ENCODE peak calls at places on chromosomes 2 and 18, in ten cellular contexts. One of them, this sample, is unnamed.

GRCh38 chr2:98802344-98802743 is 71.4 kb upstream of the MGAT4A start:
- DNase-seq in GM23338: no peak
- DNase-seq in mesendoderm: no peak
- DNase-seq in GM06990: no peak
- DNase-seq in esophagus muscularis mucosa: peak; percentile 47
- DNase-seq in lower lobe of right lung: no peak
- DNase-seq in SK-N-SH: no peak
- DNase-seq in nephron progenitor cell: no peak
- DNase-seq in smooth muscle cell of the brain vasculature: no peak
- DNase-seq in SW480: no peak
- DNase-seq in this sample: no peak

GRCh38 chr2:71547616-71548285 is 94.4 kb downstream of the DYSF start:
- DNase-seq in GM23338: no peak
- DNase-seq in mesendoderm: no peak
- DNase-seq in GM06990: no peak
- DNase-seq in esophagus muscularis mucosa: no peak
- DNase-seq in lower lobe of right lung: no peak
- DNase-seq in SK-N-SH: no peak
- DNase-seq in nephron progenitor cell: no peak
- DNase-seq in smooth muscle cell of the brain vasculature: no peak
- DNase-seq in SW480: no peak
- DNase-seq in this sample: no peak

GRCh38 chr18:53534695-53535094 is 689.8 kb downstream of the MBD2 start:
- DNase-seq in GM23338: no peak
- DNase-seq in mesendoderm: no peak
- DNase-seq in GM06990: no peak
- DNase-seq in esophagus muscularis mucosa: no peak
- DNase-seq in lower lobe of right lung: no peak
- DNase-seq in SK-N-SH: no peak
- DNase-seq in nephron progenitor cell: no peak
- DNase-seq in smooth muscle cell of the brain vasculature: no peak
- DNase-seq in SW480: no peak
- DNase-seq in this sample: no peak

GRCh38 chr18:9090578-9090977 is 11.9 kb upstream of the NDUFV2 start:
- DNase-seq in GM23338: no peak
- DNase-seq in mesendoderm: no peak
- DNase-seq in GM06990: no peak
- DNase-seq in esophagus muscularis mucosa: no peak
- DNase-seq in lower lobe of right lung: no peak
- DNase-seq in SK-N-SH: no peak
- DNase-seq in nephron progenitor cell: no peak
- DNase-seq in smooth muscle cell of the brain vasculature: no peak
- DNase-seq in SW480: no peak
- DNase-seq in this sample: no peak

GRCh38 chr2:226736391-226736790 is 63.2 kb downstream of the IRS1 start:
- DNase-seq in GM23338: no peak
- DNase-seq in mesendoderm: no peak
- DNase-seq in GM06990: no peak
- DNase-seq in esophagus muscularis mucosa: peak; percentile 1
- DNase-seq in lower lobe of right lung: no peak
- DNase-seq in SK-N-SH: no peak
- DNase-seq in nephron progenitor cell: no peak
- DNase-seq in smooth muscle cell of the brain vasculature: no peak
- DNase-seq in SW480: no peak
- DNase-seq in this sample: no peak

GRCh38 chr2:136243638-136244557 is 125.9 kb upstream of the CXCR4 start:
- DNase-seq in GM23338: no peak
- DNase-seq in mesendoderm: no peak
- DNase-seq in GM06990: no peak
- DNase-seq in esophagus muscularis mucosa: no peak
- DNase-seq in lower lobe of right lung: no peak
- DNase-seq in SK-N-SH: peak; percentile 56
- DNase-seq in nephron progenitor cell: no peak
- DNase-seq in smooth muscle cell of the brain vasculature: no peak
- DNase-seq in SW480: no peak
- DNase-seq in this sample: no peak

GRCh38 chr2:65076345-65076710 is 20.1 kb downstream of the CEP68 start:
- DNase-seq in GM23338: no peak
- DNase-seq in mesendoderm: no peak
- DNase-seq in GM06990: no peak
- DNase-seq in esophagus muscularis mucosa: no peak
- DNase-seq in lower lobe of right lung: no peak
- DNase-seq in SK-N-SH: no peak
- DNase-seq in nephron progenitor cell: no peak
- DNase-seq in smooth muscle cell of the brain vasculature: no peak
- DNase-seq in SW480: no peak
- DNase-seq in this sample: no peak

GRCh38 chr2:200259577-200259957 is 46.9 kb upstream of the SPATS2L start:
- DNase-seq in GM23338: no peak
- DNase-seq in mesendoderm: no peak
- DNase-seq in GM06990: no peak
- DNase-seq in esophagus muscularis mucosa: peak; percentile 12
- DNase-seq in lower lobe of right lung: no peak
- DNase-seq in SK-N-SH: no peak
- DNase-seq in nephron progenitor cell: no peak
- DNase-seq in smooth muscle cell of the brain vasculature: no peak
- DNase-seq in SW480: no peak
- DNase-seq in this sample: no peak

GRCh38 chr2:71806432-71806831 is 341.2 kb downstream of the CYP26B1 start:
- DNase-seq in GM23338: no peak
- DNase-seq in mesendoderm: no peak
- DNase-seq in GM06990: no peak
- DNase-seq in esophagus muscularis mucosa: no peak
- DNase-seq in lower lobe of right lung: no peak
- DNase-seq in SK-N-SH: no peak
- DNase-seq in nephron progenitor cell: no peak
- DNase-seq in smooth muscle cell of the brain vasculature: no peak
- DNase-seq in SW480: no peak
- DNase-seq in this sample: no peak

GRCh38 chr2:187102381-187102780 is 253.4 kb upstream of the ZSWIM2 start:
- DNase-seq in GM23338: no peak
- DNase-seq in mesendoderm: no peak
- DNase-seq in GM06990: no peak
- DNase-seq in esophagus muscularis mucosa: no peak
- DNase-seq in lower lobe of right lung: no peak
- DNase-seq in SK-N-SH: no peak
- DNase-seq in nephron progenitor cell: no peak
- DNase-seq in smooth muscle cell of the brain vasculature: no peak
- DNase-seq in SW480: no peak
- DNase-seq in this sample: no peak

GRCh38 chr2:61045999-61046398 is 19.7 kb upstream of the SANBR start:
- DNase-seq in GM23338: no peak
- DNase-seq in mesendoderm: no peak
- DNase-seq in GM06990: no peak
- DNase-seq in esophagus muscularis mucosa: no peak
- DNase-seq in lower lobe of right lung: no peak
- DNase-seq in SK-N-SH: no peak
- DNase-seq in nephron progenitor cell: no peak
- DNase-seq in smooth muscle cell of the brain vasculature: no peak
- DNase-seq in SW480: no peak
- DNase-seq in this sample: no peak

GRCh38 chr2:17830053-17831034 is 14.1 kb downstream of the MSGN1 start:
- DNase-seq in GM23338: peak; percentile 96
- DNase-seq in mesendoderm: peak; percentile 97
- DNase-seq in GM06990: peak; percentile 65
- DNase-seq in esophagus muscularis mucosa: no peak
- DNase-seq in lower lobe of right lung: peak; percentile 73
- DNase-seq in SK-N-SH: peak; percentile 92
- DNase-seq in nephron progenitor cell: peak; percentile 95
- DNase-seq in smooth muscle cell of the brain vasculature: peak; percentile 33
- DNase-seq in SW480: peak; percentile 14
- DNase-seq in this sample: peak; percentile 93

GRCh38 chr18:6498265-6498664 is 83.6 kb upstream of the L3MBTL4 start:
- DNase-seq in GM23338: no peak
- DNase-seq in mesendoderm: no peak
- DNase-seq in GM06990: no peak
- DNase-seq in esophagus muscularis mucosa: no peak
- DNase-seq in lower lobe of right lung: no peak
- DNase-seq in SK-N-SH: peak; percentile 49
- DNase-seq in nephron progenitor cell: no peak
- DNase-seq in smooth muscle cell of the brain vasculature: no peak
- DNase-seq in SW480: no peak
- DNase-seq in this sample: no peak

GRCh38 chr2:120826260-120826648 is 90.6 kb downstream of the GLI2 start:
- DNase-seq in GM23338: no peak
- DNase-seq in mesendoderm: no peak
- DNase-seq in GM06990: no peak
- DNase-seq in esophagus muscularis mucosa: no peak
- DNase-seq in lower lobe of right lung: no peak
- DNase-seq in SK-N-SH: peak; percentile 53
- DNase-seq in nephron progenitor cell: no peak
- DNase-seq in smooth muscle cell of the brain vasculature: no peak
- DNase-seq in SW480: no peak
- DNase-seq in this sample: no peak

GRCh38 chr2:24491626-24492282 is 700 bp downstream of the NCOA1 start:
- DNase-seq in GM23338: peak; percentile 77
- DNase-seq in mesendoderm: peak; percentile 73
- DNase-seq in GM06990: peak; percentile 68
- DNase-seq in esophagus muscularis mucosa: no peak
- DNase-seq in lower lobe of right lung: peak; percentile 63
- DNase-seq in SK-N-SH: peak; percentile 96
- DNase-seq in nephron progenitor cell: peak; percentile 75
- DNase-seq in smooth muscle cell of the brain vasculature: no peak
- DNase-seq in SW480: peak; percentile 64
- DNase-seq in this sample: peak; percentile 75

GRCh38 chr18:38415811-38416210 is 850.2 kb upstream of the CELF4 start:
- DNase-seq in GM23338: no peak
- DNase-seq in mesendoderm: no peak
- DNase-seq in GM06990: no peak
- DNase-seq in esophagus muscularis mucosa: no peak
- DNase-seq in lower lobe of right lung: no peak
- DNase-seq in SK-N-SH: no peak
- DNase-seq in nephron progenitor cell: no peak
- DNase-seq in smooth muscle cell of the brain vasculature: no peak
- DNase-seq in SW480: no peak
- DNase-seq in this sample: no peak

GRCh38 chr2:223835701-223836532 is 1.5 kb downstream of the AP1S3 start:
- DNase-seq in GM23338: peak; percentile 24
- DNase-seq in mesendoderm: no peak
- DNase-seq in GM06990: peak; percentile 80
- DNase-seq in esophagus muscularis mucosa: no peak
- DNase-seq in lower lobe of right lung: peak; percentile 49
- DNase-seq in SK-N-SH: no peak
- DNase-seq in nephron progenitor cell: no peak
- DNase-seq in smooth muscle cell of the brain vasculature: no peak
- DNase-seq in SW480: no peak
- DNase-seq in this sample: no peak

GRCh38 chr2:216735086-216735485 is 39.7 kb upstream of the IGFBP5 start:
- DNase-seq in GM23338: no peak
- DNase-seq in mesendoderm: no peak
- DNase-seq in GM06990: no peak
- DNase-seq in esophagus muscularis mucosa: no peak
- DNase-seq in lower lobe of right lung: no peak
- DNase-seq in SK-N-SH: peak; percentile 70
- DNase-seq in nephron progenitor cell: no peak
- DNase-seq in smooth muscle cell of the brain vasculature: no peak
- DNase-seq in SW480: no peak
- DNase-seq in this sample: no peak

GRCh38 chr2:42812899-42813479 is 20.6 kb upstream of the HAAO start:
- DNase-seq in GM23338: peak; percentile 63
- DNase-seq in mesendoderm: peak; percentile 54
- DNase-seq in GM06990: no peak
- DNase-seq in esophagus muscularis mucosa: no peak
- DNase-seq in lower lobe of right lung: no peak
- DNase-seq in SK-N-SH: no peak
- DNase-seq in nephron progenitor cell: no peak
- DNase-seq in smooth muscle cell of the brain vasculature: no peak
- DNase-seq in SW480: peak; percentile 41
- DNase-seq in this sample: no peak

GRCh38 chr2:150125708-150126107 is 361.8 kb downstream of the RND3 start:
- DNase-seq in GM23338: no peak
- DNase-seq in mesendoderm: peak; percentile 60
- DNase-seq in GM06990: no peak
- DNase-seq in esophagus muscularis mucosa: no peak
- DNase-seq in lower lobe of right lung: no peak
- DNase-seq in SK-N-SH: no peak
- DNase-seq in nephron progenitor cell: peak; percentile 14
- DNase-seq in smooth muscle cell of the brain vasculature: peak; percentile 55
- DNase-seq in SW480: peak; percentile 73
- DNase-seq in this sample: peak; percentile 35

GRCh38 chr2:222842517-222843174 is 18.2 kb upstream of the ACSL3 start:
- DNase-seq in GM23338: no peak
- DNase-seq in mesendoderm: no peak
- DNase-seq in GM06990: no peak
- DNase-seq in esophagus muscularis mucosa: no peak
- DNase-seq in lower lobe of right lung: no peak
- DNase-seq in SK-N-SH: no peak
- DNase-seq in nephron progenitor cell: no peak
- DNase-seq in smooth muscle cell of the brain vasculature: no peak
- DNase-seq in SW480: no peak
- DNase-seq in this sample: no peak

GRCh38 chr2:191263050-191263449 is 17.8 kb downstream of the MYO1B start:
- DNase-seq in GM23338: no peak
- DNase-seq in mesendoderm: no peak
- DNase-seq in GM06990: no peak
- DNase-seq in esophagus muscularis mucosa: no peak
- DNase-seq in lower lobe of right lung: no peak
- DNase-seq in SK-N-SH: peak; percentile 17
- DNase-seq in nephron progenitor cell: no peak
- DNase-seq in smooth muscle cell of the brain vasculature: no peak
- DNase-seq in SW480: no peak
- DNase-seq in this sample: no peak

GRCh38 chr2:230658877-230659652 is 53.6 kb upstream of the CAB39 start:
- DNase-seq in GM23338: no peak
- DNase-seq in mesendoderm: no peak
- DNase-seq in GM06990: peak; percentile 86
- DNase-seq in esophagus muscularis mucosa: no peak
- DNase-seq in lower lobe of right lung: no peak
- DNase-seq in SK-N-SH: no peak
- DNase-seq in nephron progenitor cell: no peak
- DNase-seq in smooth muscle cell of the brain vasculature: no peak
- DNase-seq in SW480: no peak
- DNase-seq in this sample: no peak

GRCh38 chr2:170822292-170822884 is 5.7 kb downstream of the GAD1 start:
- DNase-seq in GM23338: peak; percentile 62
- DNase-seq in mesendoderm: peak; percentile 74
- DNase-seq in GM06990: no peak
- DNase-seq in esophagus muscularis mucosa: no peak
- DNase-seq in lower lobe of right lung: no peak
- DNase-seq in SK-N-SH: peak; percentile 79
- DNase-seq in nephron progenitor cell: peak; percentile 74
- DNase-seq in smooth muscle cell of the brain vasculature: no peak
- DNase-seq in SW480: no peak
- DNase-seq in this sample: peak; percentile 77

This sample was measured in neural progenitor cell.